ENCODE peak calls at places on chromosome 3, in four cellular contexts. M is GM12878, B is SK-N-SH, T is K562. C is an unnamed sample.

GRCh38 chr3:49553320-49553689 is 972 bp upstream of the BSN start:
- DNase-seq in M (no peak), B (no peak), T (no peak), C (peak; percentile 48)

GRCh38 chr3:194351952-194352536 is 916 bp upstream of the CPN2 start:
- DNase-seq in M (no peak), B (no peak), T (no peak), C (no peak)

GRCh38 chr3:185549111-185549510 is 3.3 kb downstream of the LIPH start:
- DNase-seq in M (no peak), B (no peak), T (peak; percentile 23), C (peak; percentile 98)

GRCh38 chr3:114582929-114583328 is 289.1 kb downstream of the TIGIT start:
- DNase-seq in M (peak; percentile 51), B (no peak), T (no peak), C (no peak)

GRCh38 chr3:99145031-99145430 is 243.5 kb upstream of the DCBLD2 start:
- DNase-seq in M (no peak), B (no peak), T (no peak), C (no peak)

GRCh38 chr3:113287818-113288648 is 76.7 kb downstream of the BOC start:
- DNase-seq in M (no peak), B (peak; percentile 72), T (peak; percentile 47), C (peak; percentile 72)

GRCh38 chr3:8985876-8986275 is 22.6 kb upstream of the RAD18 start:
- DNase-seq in M (no peak), B (no peak), T (no peak), C (no peak)

GRCh38 chr3:68809596-68809995 is 122.8 kb downstream of the TAFA4 start:
- DNase-seq in M (no peak), B (no peak), T (no peak), C (no peak)

GRCh38 chr3:123750209-123750608 is 133.9 kb downstream of the MYLK start:
- DNase-seq in M (no peak), B (no peak), T (no peak), C (no peak)

GRCh38 chr3:99867594-99868437 is 50.2 kb downstream of the CMSS1 start:
- DNase-seq in M (no peak), B (no peak), T (no peak), C (no peak)

GRCh38 chr3:60919296-60919695 is 332.0 kb downstream of the FHIT start:
- DNase-seq in M (no peak), B (no peak), T (no peak), C (no peak)

GRCh38 chr3:25080461-25080860 is 347.6 kb upstream of the RARB start:
- DNase-seq in M (no peak), B (no peak), T (no peak), C (no peak)

GRCh38 chr3:194876403-194877165 is 190.9 kb downstream of the FAM43A start:
- DNase-seq in M (no peak), B (no peak), T (no peak), C (no peak)

GRCh38 chr3:53221345-53221744 is 34.5 kb downstream of the TKT start:
- DNase-seq in M (no peak), B (no peak), T (no peak), C (no peak)

GRCh38 chr3:84077479-84077878 is 881.3 kb upstream of the CADM2 start:
- DNase-seq in M (no peak), B (peak; percentile 1), T (no peak), C (no peak)

GRCh38 chr3:158419820-158420653 is 151.0 kb upstream of the MLF1 start:
- DNase-seq in M (peak; percentile 30), B (no peak), T (no peak), C (no peak)

GRCh38 chr3:153289334-153289808 is 127.3 kb downstream of the RAP2B start:
- DNase-seq in M (no peak), B (no peak), T (peak; percentile 69), C (peak; percentile 63)

GRCh38 chr3:72776-73175 is 123.8 kb upstream of the CHL1 start:
- DNase-seq in M (no peak), B (no peak), T (no peak), C (no peak)

GRCh38 chr3:125256675-125257074 is 44.1 kb upstream of the SLC12A8 start:
- DNase-seq in M (no peak), B (no peak), T (no peak), C (no peak)

GRCh38 chr3:85801955-85802354 is 843.2 kb downstream of the CADM2 start:
- DNase-seq in M (no peak), B (peak; percentile 11), T (no peak), C (no peak)

GRCh38 chr3:30933478-30934207 is 39.2 kb upstream of the GADL1 start:
- DNase-seq in M (no peak), B (no peak), T (no peak), C (no peak)

GRCh38 chr3:168162172-168162571 is 66.4 kb upstream of the GOLIM4 start:
- DNase-seq in M (no peak), B (no peak), T (no peak), C (peak; percentile 11)

GRCh38 chr3:195854628-195855300 is 43.0 kb upstream of the MUC4 start:
- DNase-seq in M (no peak), B (no peak), T (peak; percentile 54), C (no peak)

GRCh38 chr3:48361928-48362327 is 10.1 kb upstream of the FBXW12 start:
- DNase-seq in M (no peak), B (no peak), T (no peak), C (no peak)

GRCh38 chr3:38031022-38031994 is 1.9 kb upstream of the PLCD1 start:
- DNase-seq in M (no peak), B (no peak), T (no peak), C (no peak)

GRCh38 chr3:126442099-126442848 is 33.4 kb downstream of the ZXDC start:
- DNase-seq in M (no peak), B (no peak), T (no peak), C (peak; percentile 15)

GRCh38 chr3:126439968-126440708 is 35.6 kb downstream of the ZXDC start:
- DNase-seq in M (no peak), B (no peak), T (no peak), C (no peak)

GRCh38 chr3:126441256-126441880 is 34.3 kb downstream of the ZXDC start:
- DNase-seq in M (no peak), B (no peak), T (no peak), C (no peak)

GRCh38 chr3:126439346-126439967 is 36.2 kb downstream of the ZXDC start:
- DNase-seq in M (no peak), B (no peak), T (no peak), C (no peak)

DNA sequence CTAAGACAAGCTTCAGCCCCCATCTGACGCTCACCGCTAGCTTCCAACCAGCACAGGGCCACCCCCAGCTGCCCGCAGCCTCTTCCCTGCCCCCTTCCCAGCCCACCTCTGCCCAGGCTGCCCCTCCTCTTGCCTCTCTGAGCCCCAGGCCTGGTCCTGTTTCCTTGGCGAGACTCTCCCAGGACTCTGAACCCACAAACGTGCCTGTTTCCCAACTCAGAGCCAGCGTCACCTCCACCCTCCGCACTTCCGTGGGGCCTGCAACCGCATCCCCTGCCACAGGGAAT is 35.0 kb downstream of the ZXDC start:
- DNase-seq in M (no peak), B (no peak), T (no peak), C (no peak)
- TF ChIP-seq SMC3 in M (no peak), B (no peak), T (no peak), C (no peak)

GRCh38 chr3:42934910-42935309 is 29.0 kb downstream of the ZNF662 start:
- DNase-seq in M (no peak), B (no peak), T (no peak), C (no peak)
- TF ChIP-seq SMC3 in M (no peak), B (no peak), T (no peak), C (no peak)

GRCh38 chr3:22582291-22582690 is 620.8 kb upstream of the UBE2E2 start:
- DNase-seq in M (no peak), B (no peak), T (no peak), C (no peak)
- TF ChIP-seq SMC3 in M (no peak), B (no peak), T (no peak), C (no peak)

DNA sequence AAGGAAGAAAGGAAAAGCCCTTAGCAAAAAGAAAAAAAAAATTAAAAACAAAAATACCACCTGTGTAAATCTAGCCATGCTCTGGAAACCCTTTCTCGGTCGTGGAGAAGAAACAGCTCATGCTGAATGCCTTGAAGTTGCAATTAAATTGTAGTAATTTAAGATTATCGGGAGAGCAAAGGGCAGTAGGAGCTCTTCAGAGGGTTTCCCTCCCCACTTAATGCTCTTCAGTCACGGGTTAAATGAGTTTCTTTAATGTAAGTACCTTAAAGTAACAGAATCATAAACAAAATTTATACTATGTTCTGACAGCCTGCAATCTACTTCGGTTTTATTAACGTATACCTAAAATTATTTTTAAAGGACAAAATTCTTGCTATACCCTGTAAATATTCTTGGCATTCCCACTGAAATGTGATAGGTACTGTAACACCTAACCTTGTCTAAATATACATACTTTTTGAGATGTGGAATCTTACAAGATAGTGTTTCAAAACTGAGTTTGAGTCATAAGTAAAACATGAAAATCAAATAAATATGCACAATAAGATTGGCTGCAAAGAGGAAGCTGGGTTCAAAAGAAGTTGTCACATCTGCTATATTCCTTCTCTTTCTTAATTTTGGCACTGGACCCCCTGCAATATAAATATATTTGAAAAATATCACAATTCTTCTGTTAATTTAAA is 5.3 kb downstream of the FOXP1 start:
- DNase-seq in M (no peak), B (no peak), T (no peak), C (peak; percentile 60)
- TF ChIP-seq SMC3 in M (no peak), B (no peak), T (no peak), C (no peak)

DNA sequence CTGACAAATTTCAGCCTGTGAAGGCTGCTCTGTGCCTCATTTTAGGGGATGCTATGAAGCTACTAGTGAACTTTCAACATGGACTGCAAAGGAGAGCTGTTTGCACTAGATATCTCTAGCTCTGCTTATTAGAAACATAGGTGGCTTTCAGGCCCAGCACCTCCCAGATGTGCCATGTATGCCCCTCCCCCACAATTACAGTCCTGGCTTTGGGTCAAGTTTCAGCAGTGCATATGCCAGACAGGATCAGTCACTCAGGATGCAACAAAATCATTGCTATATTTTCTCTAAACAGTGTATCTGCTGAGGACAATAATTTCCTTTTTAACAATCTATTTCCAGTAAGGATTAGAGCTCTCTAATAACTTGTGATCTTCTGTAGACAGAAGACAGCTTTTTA is 178.8 kb upstream of the STAC start:
- DNase-seq in M (no peak), B (peak; percentile 22), T (no peak), C (no peak)
- TF ChIP-seq SMC3 in M (no peak), B (no peak), T (no peak), C (no peak)

GRCh38 chr3:128967748-128968147 is 26.1 kb downstream of the CFAP92 start:
- DNase-seq in M (no peak), B (no peak), T (no peak), C (no peak)

GRCh38 chr3:128969993-128970740 is 23.7 kb downstream of the CFAP92 start:
- DNase-seq in M (no peak), B (peak; percentile 67), T (peak; percentile 35), C (peak; percentile 37)

GRCh38 chr3:128970741-128971048 is 23.2 kb downstream of the CFAP92 start:
- DNase-seq in M (no peak), B (no peak), T (no peak), C (no peak)

GRCh38 chr3:128973988-128974564 is 19.8 kb downstream of the CFAP92 start:
- DNase-seq in M (no peak), B (no peak), T (no peak), C (no peak)

GRCh38 chr3:128971421-128971820 is 22.5 kb downstream of the CFAP92 start:
- DNase-seq in M (no peak), B (no peak), T (no peak), C (peak; percentile 61)
- TF ChIP-seq SMC3 in M (no peak), B (no peak), T (no peak), C (no peak)

DNA sequence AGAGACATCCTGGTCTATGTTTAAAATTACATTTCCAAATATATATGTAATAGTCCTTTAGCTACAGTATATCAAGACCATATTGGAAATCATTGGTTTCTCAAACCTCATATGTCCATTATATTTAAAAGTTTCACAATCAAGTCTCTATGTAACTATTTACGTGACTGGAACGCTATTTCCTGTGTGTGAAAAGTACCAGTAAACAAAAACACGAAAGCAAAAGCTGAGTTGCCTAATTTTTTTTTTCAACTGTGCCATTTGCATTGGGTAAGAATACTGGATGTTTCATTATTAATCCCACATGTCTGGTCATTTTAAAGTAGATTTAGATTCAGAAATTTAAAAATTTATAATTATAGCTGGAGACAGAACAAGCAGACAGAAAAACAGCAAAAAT is 381.4 kb downstream of the TBC1D5 start:
- DNase-seq in M (no peak), B (no peak), T (no peak), C (no peak)
- TF ChIP-seq SMC3 in M (no peak), B (no peak), T (no peak), C (no peak)

C was measured in IMR-90.